ENCODE peak calls at places on chromosomes 1 and 21, in eight cellular contexts. T is tibial nerve, A is aorta, O is lung, B is pancreas, U is H7, Y is cardiac muscle cell, S is PC-3. G is an unnamed sample.
A peak's percentile ranks its signal among the peaks of the same experiment; 100 is the strongest.

GRCh38 chr21:46004168-46004861 is 22.7 kb downstream of the COL6A1 start:
- DNase-seq in T (no peak), A (no peak), O (peak; percentile 28), B (no peak), U (peak; percentile 37), Y (no peak), S (no peak), G (peak; percentile 1)

GRCh38 chr1:214823311-214824117 is 220.5 kb downstream of the CENPF start:
- DNase-seq in T (no peak), A (no peak), O (no peak), B (no peak), U (no peak), Y (no peak), S (no peak), G (no peak)

GRCh38 chr1:192703283-192704206 is 67.6 kb downstream of the RGS13 start:
- DNase-seq in T (no peak), A (no peak), O (no peak), B (no peak), U (no peak), Y (no peak), S (peak; percentile 9), G (no peak)

GRCh38 chr1:3107201-3107600 is 38.2 kb downstream of the PRDM16 start:
- DNase-seq in T (no peak), A (no peak), O (no peak), B (no peak), U (no peak), Y (no peak), S (no peak), G (no peak)

GRCh38 chr1:94332952-94333351 is 85.2 kb upstream of the ABCD3 start:
- DNase-seq in T (no peak), A (no peak), O (no peak), B (no peak), U (no peak), Y (no peak), S (peak; percentile 82), G (peak; percentile 73)

GRCh38 chr21:15495965-15496364 is 233.8 kb upstream of the USP25 start:
- DNase-seq in T (no peak), A (no peak), O (no peak), B (no peak), U (no peak), Y (no peak), S (peak; percentile 72), G (peak; percentile 74)

GRCh38 chr1:161177112-161177935 is at the start of gene B4GALT3:
- DNase-seq in T (peak; percentile 92), A (peak; percentile 98), O (peak; percentile 93), B (peak; percentile 86), U (peak; percentile 100), Y (peak; percentile 92), S (peak; percentile 82), G (peak; percentile 88)

GRCh38 chr1:199463521-199464127 is 563.9 kb upstream of the NR5A2 start:
- DNase-seq in T (no peak), A (no peak), O (no peak), B (peak; percentile 19), U (peak; percentile 4), Y (peak; percentile 22), S (peak; percentile 67), G (peak; percentile 26)

GRCh38 chr1:42321731-42322130 is 13.3 kb downstream of the FOXJ3 start:
- DNase-seq in T (no peak), A (no peak), O (no peak), B (no peak), U (no peak), Y (no peak), S (no peak), G (no peak)

GRCh38 chr1:109730666-109731065 is 10.2 kb downstream of the GSTM3 start:
- DNase-seq in T (no peak), A (no peak), O (no peak), B (no peak), U (no peak), Y (no peak), S (no peak), G (no peak)

GRCh38 chr1:201014816-201015200 is 8.7 kb downstream of the KIF21B start:
- DNase-seq in T (no peak), A (no peak), O (no peak), B (no peak), U (no peak), Y (no peak), S (no peak), G (no peak)

GRCh38 chr1:56399326-56400292 is 179.8 kb downstream of the PLPP3 start:
- DNase-seq in T (no peak), A (no peak), O (no peak), B (no peak), U (no peak), Y (no peak), S (no peak), G (no peak)

GRCh38 chr1:109395602-109396512 is 1.9 kb downstream of the SORT1 start:
- DNase-seq in T (no peak), A (no peak), O (no peak), B (no peak), U (no peak), Y (peak; percentile 30), S (peak; percentile 8), G (no peak)

GRCh38 chr1:236141447-236142357 is 637 bp upstream of the GPR137B start:
- DNase-seq in T (no peak), A (no peak), O (no peak), B (no peak), U (peak; percentile 96), Y (peak; percentile 52), S (peak; percentile 31), G (peak; percentile 51)
- H3K4me3 ChIP-seq in T (peak overlapping the region; percentile 58), A (peak overlapping the region; percentile 75), O (peak overlapping the region; percentile 31), B (peak overlapping the region; percentile 57), U (peak overlapping the region; percentile 57), Y (peak overlapping the region; percentile 68), S (peak overlapping the region; percentile 77), G (peak overlapping the region; percentile 58)

DNA sequence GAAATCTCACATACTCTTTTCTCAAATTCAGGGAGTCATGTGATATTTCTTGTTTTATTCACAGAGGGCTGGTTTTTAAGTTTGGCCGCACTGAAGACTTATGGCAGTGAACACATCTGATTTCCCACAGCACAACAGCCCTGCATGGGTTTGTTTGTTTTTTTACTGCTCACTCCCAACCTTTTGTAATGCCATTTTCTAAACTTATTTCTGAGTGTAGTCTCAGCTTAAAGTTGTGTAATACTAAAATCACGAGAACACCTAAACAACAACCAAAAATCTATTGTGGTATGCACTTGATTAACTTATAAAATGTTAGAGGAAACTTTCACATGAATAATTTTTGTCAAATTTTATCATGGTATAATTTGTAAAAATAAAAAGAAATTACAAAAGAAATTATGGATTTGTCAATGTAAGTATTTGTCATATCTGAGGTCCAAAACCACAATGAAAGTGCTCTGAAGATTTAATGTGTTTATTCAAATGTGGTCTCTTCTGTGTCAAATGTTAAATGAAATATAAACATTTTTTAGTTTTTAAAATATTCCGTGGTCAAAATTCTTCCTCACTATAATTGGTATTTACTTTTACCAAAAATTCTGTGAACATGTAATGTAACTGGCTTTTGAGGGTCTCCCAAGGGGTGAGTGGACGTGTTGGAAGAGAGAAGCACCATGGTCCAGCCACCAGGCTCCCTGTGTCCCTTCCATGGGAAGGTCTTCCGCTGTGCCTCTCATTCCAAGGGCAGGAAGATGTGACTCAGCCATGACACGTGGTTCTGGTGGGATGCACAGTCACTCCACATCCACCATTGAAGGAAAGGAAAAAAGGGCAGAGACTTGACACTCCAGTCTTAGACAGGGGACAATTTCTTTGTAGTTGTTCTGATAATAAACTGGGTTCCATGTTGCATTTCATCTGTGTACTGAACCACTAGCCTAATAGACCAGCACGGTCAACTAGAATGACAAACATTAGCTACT is 22.8 kb downstream of the TMEM50A start:
- DNase-seq in T (no peak), A (no peak), O (no peak), B (no peak), U (no peak), Y (no peak), S (peak; percentile 63), G (peak; percentile 77)
- H3K36me3 ChIP-seq in T (no peaks in the 10 kb centered on the region), A (peaks cover 5% of the 10 kb centered on the region), O (peaks cover 4% of the 10 kb centered on the region), B (no peaks in the 10 kb centered on the region), U (peaks cover 6% of the 10 kb centered on the region), Y (peaks cover 20% of the 10 kb centered on the region), S (peaks cover 14% of the 10 kb centered on the region), G (peaks cover 47% of the 10 kb centered on the region)

GRCh38 chr1:235980976-235981375 is 83.9 kb downstream of the NID1 start:
- DNase-seq in T (no peak), A (no peak), O (no peak), B (no peak), U (no peak), Y (no peak), S (no peak), G (no peak)
- H3K27me3 ChIP-seq in T (no peaks in the 10 kb centered on the region), A (no peaks in the 10 kb centered on the region), O (no peaks in the 10 kb centered on the region), B (no peaks in the 10 kb centered on the region), U (no peaks in the 10 kb centered on the region), Y (no peaks in the 10 kb centered on the region), S (no peaks in the 10 kb centered on the region), G (no peaks in the 10 kb centered on the region)

GRCh38 chr1:153626477-153626928 is 802 bp downstream of the S100A13 start:
- DNase-seq in T (no peak), A (peak; percentile 46), O (no peak), B (no peak), U (no peak), Y (no peak), S (no peak), G (no peak)
- H3K4me3 ChIP-seq in T (peak overlapping the region; percentile 46), A (peak overlapping the region; percentile 39), O (peak overlapping the region; percentile 49), B (peak overlapping the region; percentile 40), U (peak overlapping the region; percentile 60), Y (peak overlapping the region; percentile 41), S (peak overlapping the region; percentile 84), G (peak overlapping the region; percentile 56)

DNA sequence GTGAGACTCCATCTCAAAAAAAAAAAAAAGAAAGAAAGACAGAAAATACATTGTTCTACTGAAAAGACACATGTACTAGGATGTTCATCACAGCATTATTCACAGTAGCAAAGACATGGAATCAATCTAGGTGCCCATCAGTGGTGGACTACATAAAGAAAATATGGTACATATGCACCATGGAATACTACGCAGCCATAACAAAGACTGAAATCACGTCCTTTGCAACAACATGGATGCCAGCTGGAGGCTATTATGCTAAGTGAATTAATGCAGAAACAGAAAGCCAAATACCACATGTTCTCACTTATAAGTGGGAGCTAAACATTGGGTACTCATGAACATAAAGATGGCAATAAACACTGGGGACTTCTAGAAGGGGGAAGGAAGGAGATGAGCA is 48.9 kb upstream of the SLC19A2 start:
- DNase-seq in T (no peak), A (no peak), O (no peak), B (no peak), U (no peak), Y (no peak), S (no peak), G (no peak)
- H3K36me3 ChIP-seq in T (no peaks in the 10 kb centered on the region), A (no peaks in the 10 kb centered on the region), O (peaks cover 2% of the 10 kb centered on the region), B (no peaks in the 10 kb centered on the region), U (no peaks in the 10 kb centered on the region), Y (no peaks in the 10 kb centered on the region), S (no peaks in the 10 kb centered on the region), G (no peaks in the 10 kb centered on the region)

DNA sequence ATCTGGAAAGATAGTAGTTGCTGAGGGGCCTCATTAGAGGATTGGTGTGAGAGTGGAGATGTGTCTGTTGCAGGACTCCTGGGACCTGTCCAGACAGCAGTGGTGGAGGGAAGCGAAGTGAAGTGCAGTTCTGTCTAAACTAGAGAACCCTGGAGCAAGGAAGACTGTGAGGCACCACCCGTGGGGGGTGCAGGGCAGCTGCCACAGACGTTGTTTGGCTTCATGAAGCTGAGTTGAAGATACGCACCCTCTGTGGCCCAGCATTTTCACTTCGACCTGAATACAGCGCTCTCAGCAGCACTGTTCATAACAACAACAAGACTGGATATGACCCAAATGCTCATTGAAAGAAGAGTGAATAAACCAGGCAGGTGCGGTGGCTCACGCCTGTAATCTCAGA is 29.3 kb downstream of the ABCG1 start:
- DNase-seq in T (no peak), A (peak; percentile 16), O (no peak), B (no peak), U (no peak), Y (no peak), S (no peak), G (no peak)
- H3K27me3 ChIP-seq in T (no peaks in the 10 kb centered on the region), A (no peaks in the 10 kb centered on the region), O (no peaks in the 10 kb centered on the region), B (no peaks in the 10 kb centered on the region), U (peaks cover 2% of the 10 kb centered on the region), Y (no peaks in the 10 kb centered on the region), S (peaks cover 25% of the 10 kb centered on the region), G (peaks cover 12% of the 10 kb centered on the region)

G was measured in MG63.